ENCODE peak calls at places on chromosomes 12 and 14, in six cellular contexts. One of them, this sample, is unnamed.

GRCh38 chr14:72893636-72894322 is at the start of gene DPF3:
- ATAC-seq in gastrocnemius medialis: peak; percentile 88
- ATAC-seq in heart left ventricle: peak; percentile 97
- ATAC-seq in upper lobe of left lung: peak; percentile 100
- ATAC-seq in HCT116: peak; percentile 96
- ATAC-seq in IMR-90: peak; percentile 95
- ATAC-seq in this sample: peak; percentile 99

GRCh38 chr14:74695406-74695805 is 17.5 kb downstream of the AREL1 start:
- ATAC-seq in gastrocnemius medialis: no peak
- ATAC-seq in heart left ventricle: no peak
- ATAC-seq in upper lobe of left lung: no peak
- ATAC-seq in HCT116: no peak
- ATAC-seq in IMR-90: no peak
- ATAC-seq in this sample: no peak

GRCh38 chr12:94386422-94386821 is 73.2 kb downstream of the CEP83 start:
- ATAC-seq in gastrocnemius medialis: no peak
- ATAC-seq in heart left ventricle: peak; percentile 69
- ATAC-seq in upper lobe of left lung: no peak
- ATAC-seq in HCT116: no peak
- ATAC-seq in IMR-90: no peak
- ATAC-seq in this sample: peak; percentile 68

GRCh38 chr14:50301914-50302313 is 10.1 kb downstream of the L2HGDH start:
- ATAC-seq in gastrocnemius medialis: no peak
- ATAC-seq in heart left ventricle: no peak
- ATAC-seq in upper lobe of left lung: no peak
- ATAC-seq in HCT116: no peak
- ATAC-seq in IMR-90: no peak
- ATAC-seq in this sample: no peak

GRCh38 chr12:62730649-62731377 is 204.1 kb downstream of the PPM1H start:
- ATAC-seq in gastrocnemius medialis: peak; percentile 24
- ATAC-seq in heart left ventricle: peak; percentile 38
- ATAC-seq in upper lobe of left lung: no peak
- ATAC-seq in HCT116: no peak
- ATAC-seq in IMR-90: peak; percentile 47
- ATAC-seq in this sample: no peak

GRCh38 chr12:15899282-15899870 is 11.8 kb upstream of the DERA start:
- ATAC-seq in gastrocnemius medialis: peak; percentile 33
- ATAC-seq in heart left ventricle: no peak
- ATAC-seq in upper lobe of left lung: no peak
- ATAC-seq in HCT116: peak; percentile 75
- ATAC-seq in IMR-90: no peak
- ATAC-seq in this sample: no peak

GRCh38 chr12:52044284-52044983 is 6.8 kb upstream of the NR4A1 start:
- ATAC-seq in gastrocnemius medialis: peak; percentile 65
- ATAC-seq in heart left ventricle: peak; percentile 72
- ATAC-seq in upper lobe of left lung: peak; percentile 64
- ATAC-seq in HCT116: no peak
- ATAC-seq in IMR-90: no peak
- ATAC-seq in this sample: peak; percentile 85

GRCh38 chr12:89263153-89263552 is 89.1 kb downstream of the DUSP6 start:
- ATAC-seq in gastrocnemius medialis: no peak
- ATAC-seq in heart left ventricle: no peak
- ATAC-seq in upper lobe of left lung: no peak
- ATAC-seq in HCT116: no peak
- ATAC-seq in IMR-90: no peak
- ATAC-seq in this sample: no peak

GRCh38 chr12:96196781-96197180 is 2.6 kb downstream of the ELK3 start:
- ATAC-seq in gastrocnemius medialis: no peak
- ATAC-seq in heart left ventricle: peak; percentile 40
- ATAC-seq in upper lobe of left lung: no peak
- ATAC-seq in HCT116: no peak
- ATAC-seq in IMR-90: no peak
- ATAC-seq in this sample: no peak
- H3K4me3 ChIP-seq in gastrocnemius medialis: no peak overlapping the region
- H3K4me3 ChIP-seq in heart left ventricle: peak overlapping the region; percentile 81
- H3K4me3 ChIP-seq in upper lobe of left lung: no peak overlapping the region
- H3K4me3 ChIP-seq in HCT116: peak overlapping the region; percentile 88
- H3K4me3 ChIP-seq in IMR-90: peak overlapping the region; percentile 14
- H3K4me3 ChIP-seq in this sample: peak overlapping the region; percentile 82

GRCh38 chr12:56164345-56164729 is 6.2 kb downstream of the MYL6 start:
- ATAC-seq in gastrocnemius medialis: no peak
- ATAC-seq in heart left ventricle: no peak
- ATAC-seq in upper lobe of left lung: peak; percentile 2
- ATAC-seq in HCT116: no peak
- ATAC-seq in IMR-90: no peak
- ATAC-seq in this sample: no peak

GRCh38 chr12:56163533-56164344 is 5.6 kb downstream of the MYL6 start:
- ATAC-seq in gastrocnemius medialis: no peak
- ATAC-seq in heart left ventricle: no peak
- ATAC-seq in upper lobe of left lung: peak; percentile 1
- ATAC-seq in HCT116: no peak
- ATAC-seq in IMR-90: peak; percentile 1
- ATAC-seq in this sample: no peak

GRCh38 chr12:56165369-56165768 is 7.2 kb downstream of the MYL6 start:
- ATAC-seq in gastrocnemius medialis: peak; percentile 13
- ATAC-seq in heart left ventricle: peak; percentile 23
- ATAC-seq in upper lobe of left lung: no peak
- ATAC-seq in HCT116: no peak
- ATAC-seq in IMR-90: peak; percentile 3
- ATAC-seq in this sample: no peak

GRCh38 chr12:56172839-56173238 is 14.7 kb downstream of the MYL6 start:
- ATAC-seq in gastrocnemius medialis: no peak
- ATAC-seq in heart left ventricle: no peak
- ATAC-seq in upper lobe of left lung: no peak
- ATAC-seq in HCT116: no peak
- ATAC-seq in IMR-90: no peak
- ATAC-seq in this sample: no peak

GRCh38 chr12:56169225-56169759 is 11.1 kb downstream of the MYL6 start:
- ATAC-seq in gastrocnemius medialis: no peak
- ATAC-seq in heart left ventricle: no peak
- ATAC-seq in upper lobe of left lung: no peak
- ATAC-seq in HCT116: no peak
- ATAC-seq in IMR-90: no peak
- ATAC-seq in this sample: no peak
- TF ChIP-seq POLR2A in gastrocnemius medialis: no peak
- TF ChIP-seq POLR2A in heart left ventricle: no peak
- TF ChIP-seq POLR2A in upper lobe of left lung: no peak
- TF ChIP-seq POLR2A in HCT116: no peak
- TF ChIP-seq POLR2A in IMR-90: no peak
- TF ChIP-seq POLR2A in this sample: no peak

GRCh38 chr14:57085043-57085442 is 183.7 kb downstream of the EXOC5 start:
- ATAC-seq in gastrocnemius medialis: no peak
- ATAC-seq in heart left ventricle: no peak
- ATAC-seq in upper lobe of left lung: no peak
- ATAC-seq in HCT116: no peak
- ATAC-seq in IMR-90: no peak
- ATAC-seq in this sample: no peak

GRCh38 chr14:57086271-57087162 is 182.2 kb downstream of the EXOC5 start:
- ATAC-seq in gastrocnemius medialis: no peak
- ATAC-seq in heart left ventricle: no peak
- ATAC-seq in upper lobe of left lung: no peak
- ATAC-seq in HCT116: no peak
- ATAC-seq in IMR-90: no peak
- ATAC-seq in this sample: no peak

GRCh38 chr14:57089901-57090300 is 178.8 kb downstream of the EXOC5 start:
- ATAC-seq in gastrocnemius medialis: no peak
- ATAC-seq in heart left ventricle: no peak
- ATAC-seq in upper lobe of left lung: no peak
- ATAC-seq in HCT116: no peak
- ATAC-seq in IMR-90: no peak
- ATAC-seq in this sample: no peak

GRCh38 chr14:57085801-57086200 is 182.9 kb downstream of the EXOC5 start:
- ATAC-seq in gastrocnemius medialis: no peak
- ATAC-seq in heart left ventricle: no peak
- ATAC-seq in upper lobe of left lung: no peak
- ATAC-seq in HCT116: no peak
- ATAC-seq in IMR-90: no peak
- ATAC-seq in this sample: no peak

DNA sequence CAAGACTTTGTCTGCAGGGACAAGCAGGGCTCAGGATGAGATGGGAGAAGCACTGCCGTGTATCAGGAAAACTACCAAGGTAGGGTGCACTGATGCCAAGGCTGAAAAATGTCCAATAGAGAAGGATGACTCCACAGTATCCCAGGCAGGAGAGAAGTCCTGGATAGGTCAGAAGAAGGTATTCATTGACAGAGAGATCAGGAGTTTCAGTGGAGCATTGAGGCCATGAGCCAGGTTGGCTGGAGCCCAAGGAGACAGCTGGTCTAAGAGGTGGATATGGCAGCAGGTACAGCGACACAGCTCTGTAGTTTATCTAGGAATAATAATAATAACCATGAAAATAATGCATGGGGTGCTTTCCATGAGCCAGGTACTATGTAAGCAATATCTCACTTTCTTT is 180.9 kb downstream of the EXOC5 start:
- ATAC-seq in gastrocnemius medialis: no peak
- ATAC-seq in heart left ventricle: no peak
- ATAC-seq in upper lobe of left lung: no peak
- ATAC-seq in HCT116: no peak
- ATAC-seq in IMR-90: no peak
- ATAC-seq in this sample: no peak
- H3K4me3 ChIP-seq in gastrocnemius medialis: no peak overlapping the region
- H3K4me3 ChIP-seq in heart left ventricle: no peak overlapping the region
- H3K4me3 ChIP-seq in upper lobe of left lung: no peak overlapping the region
- H3K4me3 ChIP-seq in HCT116: no peak overlapping the region
- H3K4me3 ChIP-seq in IMR-90: no peak overlapping the region
- H3K4me3 ChIP-seq in this sample: no peak overlapping the region

GRCh38 chr14:22567437-22567836 is 21.6 kb downstream of the DAD1 start:
- ATAC-seq in gastrocnemius medialis: peak; percentile 80
- ATAC-seq in heart left ventricle: no peak
- ATAC-seq in upper lobe of left lung: no peak
- ATAC-seq in HCT116: no peak
- ATAC-seq in IMR-90: no peak
- ATAC-seq in this sample: no peak

GRCh38 chr14:22566845-22567244 is 22.2 kb downstream of the DAD1 start:
- ATAC-seq in gastrocnemius medialis: no peak
- ATAC-seq in heart left ventricle: no peak
- ATAC-seq in upper lobe of left lung: no peak
- ATAC-seq in HCT116: no peak
- ATAC-seq in IMR-90: no peak
- ATAC-seq in this sample: no peak

GRCh38 chr14:22563987-22564386 is 25.0 kb downstream of the DAD1 start:
- ATAC-seq in gastrocnemius medialis: no peak
- ATAC-seq in heart left ventricle: peak; percentile 61
- ATAC-seq in upper lobe of left lung: no peak
- ATAC-seq in HCT116: no peak
- ATAC-seq in IMR-90: no peak
- ATAC-seq in this sample: peak; percentile 81

GRCh38 chr14:22564463-22564862 is 24.6 kb downstream of the DAD1 start:
- ATAC-seq in gastrocnemius medialis: no peak
- ATAC-seq in heart left ventricle: no peak
- ATAC-seq in upper lobe of left lung: no peak
- ATAC-seq in HCT116: no peak
- ATAC-seq in IMR-90: no peak
- ATAC-seq in this sample: no peak

DNA sequence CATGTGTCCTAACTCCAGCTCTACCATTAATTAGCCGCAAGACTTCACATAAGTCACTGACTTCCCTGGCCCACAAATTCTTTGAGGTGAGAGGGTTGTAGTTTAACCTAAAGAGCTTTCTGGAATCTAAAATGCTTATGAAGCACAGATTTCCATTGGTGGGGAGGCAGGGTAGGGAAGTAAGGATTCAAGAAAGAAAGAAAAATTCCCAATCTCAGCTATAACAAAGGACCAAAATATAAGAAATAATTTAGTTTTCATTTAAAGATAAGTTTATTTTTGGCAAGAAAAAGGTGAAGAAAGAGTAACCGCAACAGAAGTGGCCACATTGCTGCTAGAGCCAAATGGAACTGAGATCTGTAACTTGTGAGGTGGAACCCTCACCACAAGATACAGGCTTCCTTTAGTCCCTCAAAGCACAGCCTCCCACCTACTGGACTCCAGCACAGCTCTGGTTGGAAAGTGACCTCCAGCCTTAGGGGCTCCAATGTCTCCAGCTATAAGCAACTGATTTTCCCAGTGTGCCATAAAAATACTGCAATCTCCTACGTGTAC is 23.6 kb downstream of the DAD1 start:
- ATAC-seq in gastrocnemius medialis: no peak
- ATAC-seq in heart left ventricle: no peak
- ATAC-seq in upper lobe of left lung: no peak
- ATAC-seq in HCT116: no peak
- ATAC-seq in IMR-90: no peak
- ATAC-seq in this sample: no peak
- TF ChIP-seq POLR2A in gastrocnemius medialis: no peak
- TF ChIP-seq POLR2A in heart left ventricle: no peak
- TF ChIP-seq POLR2A in upper lobe of left lung: no peak
- TF ChIP-seq POLR2A in HCT116: no peak
- TF ChIP-seq POLR2A in IMR-90: no peak
- TF ChIP-seq POLR2A in this sample: no peak

DNA sequence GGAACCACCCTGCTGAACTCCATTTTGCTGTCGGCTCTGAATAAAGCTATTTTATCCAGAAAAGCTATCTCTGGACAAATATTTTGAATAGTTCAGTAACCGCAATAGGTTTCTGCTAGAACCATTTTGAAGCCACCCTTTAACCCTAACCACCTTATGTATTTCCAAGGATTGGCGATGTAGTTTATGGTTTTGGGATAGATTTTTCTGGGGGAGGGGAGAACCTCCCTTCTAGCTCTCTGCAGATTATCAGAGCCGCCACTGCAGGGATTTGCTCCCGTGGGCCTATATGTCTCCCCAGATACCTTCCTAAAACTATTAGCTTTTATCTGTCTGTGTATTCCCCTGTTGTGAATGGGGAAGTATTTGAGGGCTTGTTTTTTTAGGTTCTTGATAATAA is 1.8 kb upstream of the TUBA1B start:
- ATAC-seq in gastrocnemius medialis: no peak
- ATAC-seq in heart left ventricle: no peak
- ATAC-seq in upper lobe of left lung: no peak
- ATAC-seq in HCT116: no peak
- ATAC-seq in IMR-90: no peak
- ATAC-seq in this sample: no peak
- H3K4me3 ChIP-seq in gastrocnemius medialis: no peak overlapping the region
- H3K4me3 ChIP-seq in heart left ventricle: peak overlapping the region; percentile 99
- H3K4me3 ChIP-seq in upper lobe of left lung: no peak overlapping the region
- H3K4me3 ChIP-seq in HCT116: no peak overlapping the region
- H3K4me3 ChIP-seq in IMR-90: no peak overlapping the region
- H3K4me3 ChIP-seq in this sample: peak overlapping the region; percentile 100

GRCh38 chr12:69585189-69586062 is at the start of gene CCT2:
- ATAC-seq in gastrocnemius medialis: peak; percentile 99
- ATAC-seq in heart left ventricle: peak; percentile 100
- ATAC-seq in upper lobe of left lung: peak; percentile 99
- ATAC-seq in HCT116: peak; percentile 93
- ATAC-seq in IMR-90: peak; percentile 97
- ATAC-seq in this sample: peak; percentile 99
- TF ChIP-seq POLR2A in gastrocnemius medialis: peak; percentile 90
- TF ChIP-seq POLR2A in heart left ventricle: peak; percentile 86
- TF ChIP-seq POLR2A in upper lobe of left lung: no peak
- TF ChIP-seq POLR2A in HCT116: peak; percentile 86
- TF ChIP-seq POLR2A in IMR-90: peak; percentile 96
- TF ChIP-seq POLR2A in this sample: peak; percentile 63

This sample was measured in gastroesophageal sphincter.